ENCODE peak calls at places on chromosomes 13 and 19, in five cellular contexts. F is EL; M is NCI-H774; C is activated gamma-delta T cell treated with Interleukin-2 at 50 U/mL for 16 hours; Y is CD8-positive, alpha-beta memory T cell. G is an unnamed sample.

GRCh38 chr13:95643471-95643813 is 1.1 kb downstream of the DZIP1 start:
- DNase-seq in F (peak; percentile 53), M (no peak), C (no peak), Y (no peak), G (peak; percentile 35)

GRCh38 chr13:52344108-52344507 is 61.9 kb downstream of the THSD1 start:
- DNase-seq in F (no peak), M (no peak), C (no peak), Y (no peak), G (no peak)

GRCh38 chr19:47483800-47484690 is at the start of gene KPTN:
- DNase-seq in F (peak; percentile 90), M (peak; percentile 91), C (peak; percentile 83), Y (peak; percentile 87), G (peak; percentile 95)

GRCh38 chr13:97367427-97367826 is 66.5 kb upstream of the RAP2A start:
- DNase-seq in F (peak; percentile 90), M (no peak), C (no peak), Y (no peak), G (no peak)

GRCh38 chr19:4328243-4328990 is 10.2 kb downstream of the STAP2 start:
- DNase-seq in F (peak; percentile 93), M (no peak), C (peak; percentile 94), Y (peak; percentile 89), G (peak; percentile 97)

GRCh38 chr13:31209172-31209818 is 9.5 kb downstream of the B3GLCT start:
- DNase-seq in F (peak; percentile 13), M (peak; percentile 3), C (no peak), Y (no peak), G (peak; percentile 30)

GRCh38 chr19:42191855-42192254 is 25.6 kb downstream of the DEDD2 start:
- DNase-seq in F (peak; percentile 74), M (peak; percentile 62), C (no peak), Y (no peak), G (peak; percentile 99)

GRCh38 chr19:50333235-50333736 is 4.1 kb upstream of the KCNC3 start:
- DNase-seq in F (peak; percentile 64), M (peak; percentile 91), C (peak; percentile 71), Y (peak; percentile 85), G (peak; percentile 98)